ENCODE peak calls at places on chromosomes 2 and 18, in eight cellular contexts. C is PC-9; H is mesendoderm; X is effector memory CD4-positive, alpha-beta T cell; V is CD8-positive, alpha-beta T cell; N is cardiac muscle cell; U is GM23248; F is stomach. M is an unnamed sample. For H3K36me3, the result is how much of the 10 kb centered on the place peaks cover.

GRCh38 chr2:240960309-240960962 is 38.0 kb upstream of the SNED1 start:
- DNase-seq in X (no peak), N (peak), H (no peak), V (no peak), C (no peak), F (peak), U (no peak), M (peak)

GRCh38 chr2:69084492-69084891 is 71.5 kb downstream of the ANTXR1 start:
- DNase-seq in C (no peak), F (no peak), V (no peak), U (no peak), X (no peak), H (no peak), N (no peak), M (no peak)

GRCh38 chr2:236776695-236777251 is 207.1 kb downstream of the ACKR3 start:
- DNase-seq in X (no peak), U (peak), N (peak), V (no peak), H (no peak), F (no peak), C (peak), M (no peak)

GRCh38 chr2:111954602-111955332 is 56.4 kb downstream of the MERTK start:
- DNase-seq in N (no peak), X (no peak), C (no peak), F (no peak), H (no peak), V (no peak), U (no peak), M (no peak)

GRCh38 chr18:62044490-62045000 is 142.3 kb downstream of the PIGN start:
- DNase-seq in F (no peak), H (no peak), C (no peak), V (no peak), N (peak), X (no peak), U (peak), M (no peak)

GRCh38 chr2:190682168-190682567 is 33.3 kb downstream of the NAB1 start:
- DNase-seq in N (peak), C (no peak), U (peak), H (peak), X (no peak), F (no peak), V (no peak), M (no peak)

GRCh38 chr2:199955007-199955338 is 318 bp downstream of the TYW5 start:
- DNase-seq in X (no peak), H (no peak), C (no peak), F (no peak), V (no peak), N (no peak), U (peak), M (no peak)

GRCh38 chr18:13611616-13612110 is 114.7 kb downstream of the FAM210A start:
- DNase-seq in H (peak), V (no peak), X (no peak), U (peak), C (no peak), N (peak), F (no peak), M (no peak)

GRCh38 chr2:65349863-65350262 is 82.5 kb downstream of the SPRED2 start:
- DNase-seq in U (peak), F (peak), H (no peak), V (no peak), N (peak), C (peak), X (no peak), M (no peak)

GRCh38 chr2:55906993-55907392 is 16.6 kb downstream of the EFEMP1 start:
- DNase-seq in C (no peak), N (no peak), F (no peak), X (no peak), V (no peak), U (no peak), H (no peak), M (no peak)
- H3K36me3 ChIP-seq in C (under half), N (under half), F (under half), X (under half), V (under half), U (half or more), H (under half), M (under half)

GRCh38 chr2:3298201-3298600 is 79.4 kb downstream of the EIPR1 start:
- DNase-seq in U (no peak), C (no peak), H (no peak), V (no peak), F (no peak), N (no peak), X (no peak), M (no peak)
- H3K27ac ChIP-seq in U (no peak), C (no peak), H (no peak), V (no peak), F (no peak), N (no peak), X (no peak), M (no peak)

GRCh38 chr2:104658149-104658839 is 195.6 kb upstream of the POU3F3 start:
- DNase-seq in F (no peak), X (no peak), N (peak), U (peak), H (peak), V (no peak), C (no peak), M (no peak)
- H3K4me3 ChIP-seq in F (no peak), X (no peak), N (no peak), U (no peak), H (no peak), V (no peak), C (no peak), M (no peak)

DNA sequence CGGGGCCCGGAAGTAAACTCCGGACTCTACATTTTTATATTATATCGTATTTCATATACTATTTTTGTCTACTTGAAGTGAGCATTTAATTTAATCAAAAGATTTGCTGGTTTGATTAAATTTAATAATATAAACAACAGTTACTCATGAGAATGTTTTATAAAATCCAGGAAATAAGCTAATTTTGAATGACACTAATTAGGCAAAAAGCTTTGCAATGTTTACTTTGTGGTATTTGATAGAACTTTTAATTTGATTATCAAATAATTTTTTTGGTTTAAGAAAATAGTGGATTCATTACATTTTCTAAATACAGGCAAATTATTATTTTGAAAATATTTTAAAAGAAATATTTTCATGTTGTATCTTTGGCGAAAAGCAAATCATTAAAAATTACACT is 900.4 kb upstream of the CDH2 start:
- DNase-seq in U (no peak), H (no peak), C (no peak), V (no peak), X (no peak), F (no peak), N (no peak), M (no peak)
- H3K36me3 ChIP-seq in U (under half), H (under half), C (under half), V (under half), X (under half), F (under half), N (under half), M (under half)

DNA sequence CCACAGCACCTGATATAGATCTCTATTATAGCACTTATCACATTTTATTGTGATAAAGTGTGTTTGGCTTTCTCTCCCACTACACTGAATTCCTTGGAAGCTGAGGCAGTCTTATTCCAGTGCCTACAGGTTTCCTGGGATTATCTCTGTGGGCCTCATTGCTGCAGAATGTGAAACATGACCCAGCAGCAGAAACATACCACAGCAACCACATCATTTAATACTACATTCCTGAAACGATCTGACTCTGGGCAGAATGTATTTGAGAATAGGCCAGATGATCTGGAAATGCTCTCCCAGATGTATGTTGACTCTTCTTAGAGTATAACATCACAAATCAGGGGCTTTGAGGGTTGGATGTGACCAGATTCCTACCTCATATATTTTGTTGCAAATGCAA is 323.5 kb upstream of the TANK start:
- DNase-seq in F (no peak), U (peak), C (peak), H (peak), X (no peak), N (peak), V (no peak), M (no peak)
- H3K27ac ChIP-seq in F (no peak), U (peak), C (no peak), H (no peak), X (no peak), N (no peak), V (no peak), M (no peak)